ENCODE peak calls at places on chromosomes 11 and 22, in seven cellular contexts. U is dorsolateral prefrontal cortex; G is cardiac septum; Z is H7; F is activated naive CD4-positive, alpha-beta T cell treated with anti-CD3 and anti-CD28 coated beads, Interleukin-2, amount 10 ng/mL, durations not matched to agents 7 days and 5 days; T is AG04450; H is HS-27A. I is an unnamed sample.

GRCh38 chr11:9153651-9154050 is 62.3 kb upstream of the SCUBE2 start:
- DNase-seq in Z (no peak), U (no peak), H (no peak), G (no peak), T (no peak), F (no peak), I (no peak)

GRCh38 chr22:47200273-47201051 is 438.0 kb downstream of the TBC1D22A start:
- DNase-seq in G (peak; percentile 64), F (no peak), T (no peak), U (no peak), H (no peak), Z (no peak), I (no peak)

GRCh38 chr22:49942565-49943404 is 17.8 kb upstream of the PIM3 start:
- DNase-seq in H (no peak), Z (peak; percentile 79), F (no peak), U (no peak), G (no peak), T (no peak), I (no peak)

GRCh38 chr11:78902771-78903507 is 328.3 kb upstream of the NARS2 start:
- DNase-seq in Z (peak; percentile 48), F (no peak), U (no peak), G (no peak), T (no peak), H (no peak), I (no peak)

GRCh38 chr11:34537636-34538035 is 24.0 kb upstream of the ELF5 start:
- DNase-seq in U (no peak), Z (no peak), G (no peak), T (no peak), F (no peak), H (no peak), I (no peak)

GRCh38 chr11:111438846-111439520 is 59.9 kb upstream of the POU2AF1 start:
- DNase-seq in T (no peak), H (no peak), G (no peak), Z (no peak), F (no peak), U (no peak), I (peak; percentile 43)

GRCh38 chr11:96103102-96103501 is 179.2 kb upstream of the MTMR2 start:
- DNase-seq in H (no peak), T (no peak), F (no peak), Z (no peak), U (no peak), G (no peak), I (no peak)

GRCh38 chr11:3147257-3147619 is 17.9 kb downstream of the OSBPL5 start:
- DNase-seq in U (no peak), H (no peak), G (no peak), T (no peak), F (no peak), Z (no peak), I (no peak)

GRCh38 chr11:114099392-114100178 is 40.1 kb downstream of the ZBTB16 start:
- DNase-seq in G (no peak), U (no peak), Z (no peak), H (no peak), T (no peak), F (no peak), I (peak; percentile 42)

GRCh38 chr11:18091731-18092130 is 14.2 kb downstream of the SAAL1 start:
- DNase-seq in H (no peak), Z (no peak), G (no peak), T (no peak), F (no peak), U (no peak), I (no peak)

GRCh38 chr11:114774599-114775365 is 96.5 kb downstream of the NXPE2 start:
- DNase-seq in F (no peak), U (no peak), H (no peak), G (no peak), T (peak; percentile 11), Z (peak; percentile 72), I (peak; percentile 50)

GRCh38 chr22:45576730-45577464 is 74.2 kb downstream of the FBLN1 start:
- DNase-seq in G (no peak), U (no peak), T (no peak), H (no peak), F (no peak), Z (peak; percentile 20), I (no peak)

GRCh38 chr11:19352736-19353110 is 112.0 kb upstream of the E2F8 start:
- DNase-seq in U (no peak), H (no peak), T (no peak), G (no peak), Z (no peak), F (no peak), I (no peak)

GRCh38 chr11:75237050-75237449 is 3.5 kb upstream of the TPBGL start:
- DNase-seq in T (no peak), Z (no peak), F (no peak), G (peak; percentile 29), H (no peak), U (no peak), I (no peak)

GRCh38 chr11:44526438-44526837 is 39.0 kb upstream of the CD82 start:
- DNase-seq in F (no peak), T (no peak), U (no peak), G (no peak), Z (peak; percentile 71), H (no peak), I (no peak)

GRCh38 chr11:114377612-114378267 is 22.6 kb downstream of the C11orf71 start:
- DNase-seq in H (no peak), F (no peak), U (no peak), Z (no peak), T (no peak), G (no peak), I (no peak)

GRCh38 chr11:117528061-117528780 is 200.6 kb downstream of the CEP164 start:
- DNase-seq in F (no peak), T (no peak), Z (no peak), G (no peak), H (no peak), U (no peak), I (no peak)

GRCh38 chr22:36753916-36754315 is 22.0 kb downstream of the IFT27 start:
- DNase-seq in G (peak; percentile 60), H (no peak), U (no peak), F (no peak), T (no peak), Z (peak; percentile 16), I (no peak)

GRCh38 chr11:14413307-14414072 is 54.5 kb upstream of the RRAS2 start:
- DNase-seq in U (no peak), F (no peak), G (no peak), H (no peak), Z (peak; percentile 25), T (no peak), I (no peak)

GRCh38 chr11:102637731-102638130 is 12.6 kb upstream of the MMP20 start:
- DNase-seq in U (no peak), T (no peak), Z (no peak), G (no peak), F (no peak), H (no peak), I (no peak)

GRCh38 chr11:25970726-25971508 is 361.0 kb upstream of the ANO3 start:
- DNase-seq in G (no peak), T (no peak), U (no peak), H (no peak), F (no peak), Z (no peak), I (no peak)

GRCh38 chr22:23678133-23678532 is 12.7 kb upstream of the RGL4 start:
- DNase-seq in Z (no peak), U (no peak), T (no peak), H (no peak), F (peak; percentile 11), G (no peak), I (no peak)

GRCh38 chr11:23211221-23211620 is 350.9 kb upstream of the CCDC179 start:
- DNase-seq in G (no peak), T (no peak), H (no peak), Z (no peak), F (no peak), U (no peak), I (no peak)

GRCh38 chr11:43580735-43581369 is 99.7 kb upstream of the HSD17B12 start:
- DNase-seq in G (no peak), H (no peak), Z (peak; percentile 81), T (no peak), F (no peak), U (no peak), I (no peak)

GRCh38 chr11:34492806-34493414 is 20.7 kb downstream of the ELF5 start:
- DNase-seq in G (no peak), T (no peak), H (no peak), U (no peak), F (peak; percentile 54), Z (peak; percentile 67), I (no peak)

GRCh38 chr22:50308597-50308935 is 1.1 kb upstream of the PLXNB2 start:
- DNase-seq in T (no peak), G (peak; percentile 93), U (no peak), Z (no peak), H (no peak), F (no peak), I (peak; percentile 59)

GRCh38 chr11:78250099-78250498 is 61.4 kb downstream of the USP35 start:
- DNase-seq in G (no peak), Z (no peak), U (no peak), T (no peak), H (no peak), F (no peak), I (no peak)

GRCh38 chr22:49433717-49434611 is 393.7 kb downstream of the BRD1 start:
- DNase-seq in T (no peak), G (no peak), F (no peak), Z (peak; percentile 91), U (no peak), H (no peak), I (no peak)

GRCh38 chr22:49048591-49048990 is 779.1 kb downstream of the BRD1 start:
- DNase-seq in U (no peak), G (peak; percentile 36), T (no peak), H (no peak), Z (no peak), F (no peak), I (no peak)

GRCh38 chr22:29623553-29624169 is 20.2 kb downstream of the NF2 start:
- DNase-seq in F (no peak), G (no peak), Z (no peak), H (no peak), U (no peak), T (no peak), I (no peak)

GRCh38 chr11:133362156-133362555 is 170.1 kb downstream of the OPCML start:
- DNase-seq in G (no peak), H (no peak), U (no peak), Z (no peak), T (no peak), F (no peak), I (no peak)

GRCh38 chr11:120432056-120433018 is 79.2 kb upstream of the GRIK4 start:
- DNase-seq in G (no peak), T (peak; percentile 95), H (peak; percentile 88), F (no peak), U (no peak), Z (no peak), I (no peak)

GRCh38 chr22:49517211-49517610 is 310.5 kb downstream of the BRD1 start:
- DNase-seq in U (no peak), G (peak; percentile 68), F (no peak), T (no peak), H (no peak), Z (peak; percentile 21), I (no peak)

GRCh38 chr11:106456651-106457050 is 379.2 kb downstream of the AASDHPPT start:
- DNase-seq in U (no peak), G (no peak), Z (no peak), H (no peak), F (no peak), T (no peak), I (no peak)

GRCh38 chr22:23548501-23549197 is 31.4 kb downstream of the IGLL1 start:
- DNase-seq in F (peak; percentile 3), Z (no peak), U (no peak), H (no peak), T (no peak), G (no peak), I (no peak)

GRCh38 chr22:23970816-23971482 is 3.3 kb downstream of the DDT start:
- DNase-seq in H (no peak), T (no peak), Z (no peak), U (no peak), G (peak; percentile 62), F (no peak), I (peak; percentile 42)

GRCh38 chr11:116504541-116505149 is 268.1 kb downstream of the BUD13 start:
- DNase-seq in U (no peak), Z (peak; percentile 70), F (no peak), G (peak; percentile 67), T (no peak), H (no peak), I (no peak)

GRCh38 chr11:119376197-119376847 is 5.2 kb downstream of the USP2 start:
- DNase-seq in T (no peak), G (no peak), Z (peak; percentile 59), U (peak; percentile 90), H (no peak), F (no peak), I (no peak)

I was measured in Peyer's patch.